ENCODE peak calls at places on chromosome 11, in nine cellular contexts. One of them, this sample, is unnamed.

GRCh38 chr11:66112041-66112491 is 42.0 kb downstream of the PACS1 start:
- DNase-seq in heart left ventricle: no peak
- DNase-seq in spleen: no peak
- DNase-seq in right lobe of liver: no peak
- DNase-seq in uterus: no peak
- DNase-seq in IMR-90: no peak
- DNase-seq in A549: peak
- DNase-seq in suprapubic skin: no peak
- DNase-seq in sigmoid colon: no peak
- DNase-seq in this sample: no peak

GRCh38 chr11:15654397-15654915 is 539.7 kb downstream of the INSC start:
- DNase-seq in heart left ventricle: no peak
- DNase-seq in sigmoid colon: no peak
- DNase-seq in IMR-90: no peak
- DNase-seq in suprapubic skin: no peak
- DNase-seq in uterus: no peak
- DNase-seq in spleen: no peak
- DNase-seq in right lobe of liver: no peak
- DNase-seq in A549: no peak
- DNase-seq in this sample: no peak

GRCh38 chr11:76669901-76670474 is 559 bp downstream of the LRRC32 start:
- DNase-seq in right lobe of liver: peak
- DNase-seq in heart left ventricle: peak
- DNase-seq in spleen: peak
- DNase-seq in sigmoid colon: peak
- DNase-seq in uterus: peak
- DNase-seq in A549: no peak
- DNase-seq in IMR-90: peak
- DNase-seq in suprapubic skin: no peak
- DNase-seq in this sample: peak

GRCh38 chr11:119055901-119056300 is 1.1 kb downstream of the HYOU1 start:
- DNase-seq in A549: peak
- DNase-seq in heart left ventricle: no peak
- DNase-seq in spleen: no peak
- DNase-seq in suprapubic skin: no peak
- DNase-seq in uterus: no peak
- DNase-seq in right lobe of liver: no peak
- DNase-seq in sigmoid colon: no peak
- DNase-seq in IMR-90: peak
- DNase-seq in this sample: no peak

GRCh38 chr11:78810489-78811090 is 235.9 kb upstream of the NARS2 start:
- DNase-seq in suprapubic skin: no peak
- DNase-seq in heart left ventricle: no peak
- DNase-seq in right lobe of liver: no peak
- DNase-seq in A549: no peak
- DNase-seq in sigmoid colon: peak
- DNase-seq in uterus: no peak
- DNase-seq in IMR-90: no peak
- DNase-seq in spleen: no peak
- DNase-seq in this sample: no peak

GRCh38 chr11:42890773-42891172 is 421.0 kb upstream of the API5 start:
- DNase-seq in A549: no peak
- DNase-seq in sigmoid colon: no peak
- DNase-seq in uterus: no peak
- DNase-seq in right lobe of liver: no peak
- DNase-seq in IMR-90: no peak
- DNase-seq in spleen: no peak
- DNase-seq in heart left ventricle: no peak
- DNase-seq in suprapubic skin: no peak
- DNase-seq in this sample: no peak

GRCh38 chr11:69401715-69402114 is 79.7 kb upstream of the LINC01488 start:
- DNase-seq in A549: no peak
- DNase-seq in heart left ventricle: no peak
- DNase-seq in spleen: no peak
- DNase-seq in suprapubic skin: no peak
- DNase-seq in right lobe of liver: no peak
- DNase-seq in sigmoid colon: no peak
- DNase-seq in uterus: no peak
- DNase-seq in IMR-90: no peak
- DNase-seq in this sample: no peak

GRCh38 chr11:7004482-7004881 is 15.7 kb downstream of the ZNF214 start:
- DNase-seq in sigmoid colon: no peak
- DNase-seq in heart left ventricle: no peak
- DNase-seq in spleen: no peak
- DNase-seq in uterus: no peak
- DNase-seq in IMR-90: peak
- DNase-seq in right lobe of liver: no peak
- DNase-seq in A549: peak
- DNase-seq in suprapubic skin: no peak
- DNase-seq in this sample: no peak

GRCh38 chr11:69297225-69297925 is 3.4 kb downstream of the MYEOV start:
- DNase-seq in sigmoid colon: peak
- DNase-seq in A549: peak
- DNase-seq in spleen: peak
- DNase-seq in IMR-90: peak
- DNase-seq in heart left ventricle: peak
- DNase-seq in right lobe of liver: peak
- DNase-seq in uterus: peak
- DNase-seq in suprapubic skin: peak
- DNase-seq in this sample: peak

GRCh38 chr11:12245091-12245490 is 132.3 kb upstream of the PARVA start:
- DNase-seq in heart left ventricle: no peak
- DNase-seq in IMR-90: no peak
- DNase-seq in uterus: no peak
- DNase-seq in sigmoid colon: peak
- DNase-seq in spleen: no peak
- DNase-seq in suprapubic skin: no peak
- DNase-seq in A549: no peak
- DNase-seq in right lobe of liver: no peak
- DNase-seq in this sample: no peak

GRCh38 chr11:28137832-28138231 is 29.6 kb downstream of the METTL15 start:
- DNase-seq in IMR-90: no peak
- DNase-seq in spleen: no peak
- DNase-seq in right lobe of liver: no peak
- DNase-seq in suprapubic skin: no peak
- DNase-seq in A549: no peak
- DNase-seq in sigmoid colon: no peak
- DNase-seq in heart left ventricle: no peak
- DNase-seq in uterus: no peak
- DNase-seq in this sample: no peak

GRCh38 chr11:8219257-8220021 is 44.2 kb downstream of the LMO1 start:
- DNase-seq in right lobe of liver: no peak
- DNase-seq in IMR-90: peak
- DNase-seq in sigmoid colon: no peak
- DNase-seq in heart left ventricle: peak
- DNase-seq in A549: peak
- DNase-seq in uterus: no peak
- DNase-seq in spleen: no peak
- DNase-seq in suprapubic skin: no peak
- DNase-seq in this sample: no peak

GRCh38 chr11:111718436-111719325 is 47.5 kb downstream of the PPP2R1B start:
- DNase-seq in uterus: no peak
- DNase-seq in right lobe of liver: no peak
- DNase-seq in heart left ventricle: no peak
- DNase-seq in sigmoid colon: peak
- DNase-seq in spleen: no peak
- DNase-seq in A549: peak
- DNase-seq in suprapubic skin: no peak
- DNase-seq in IMR-90: peak
- DNase-seq in this sample: no peak

GRCh38 chr11:75554258-75555022 is 7.6 kb upstream of the SERPINH1 start:
- DNase-seq in suprapubic skin: peak
- DNase-seq in A549: no peak
- DNase-seq in IMR-90: peak
- DNase-seq in right lobe of liver: peak
- DNase-seq in heart left ventricle: peak
- DNase-seq in spleen: no peak
- DNase-seq in sigmoid colon: peak
- DNase-seq in uterus: peak
- DNase-seq in this sample: peak

GRCh38 chr11:2390871-2391662 is 9.5 kb upstream of the TSSC4 start:
- DNase-seq in IMR-90: peak
- DNase-seq in suprapubic skin: no peak
- DNase-seq in uterus: peak
- DNase-seq in right lobe of liver: no peak
- DNase-seq in A549: peak
- DNase-seq in sigmoid colon: peak
- DNase-seq in heart left ventricle: peak
- DNase-seq in spleen: no peak
- DNase-seq in this sample: no peak

GRCh38 chr11:73142128-73142377 is at the start of gene FCHSD2:
- DNase-seq in A549: no peak
- DNase-seq in IMR-90: no peak
- DNase-seq in sigmoid colon: no peak
- DNase-seq in spleen: no peak
- DNase-seq in suprapubic skin: no peak
- DNase-seq in uterus: no peak
- DNase-seq in right lobe of liver: no peak
- DNase-seq in heart left ventricle: no peak
- DNase-seq in this sample: no peak
- H3K4me3 ChIP-seq in A549: peak
- H3K4me3 ChIP-seq in IMR-90: peak
- H3K4me3 ChIP-seq in sigmoid colon: peak
- H3K4me3 ChIP-seq in spleen: peak
- H3K4me3 ChIP-seq in suprapubic skin: peak
- H3K4me3 ChIP-seq in uterus: peak
- H3K4me3 ChIP-seq in right lobe of liver: peak
- H3K4me3 ChIP-seq in heart left ventricle: peak
- H3K4me3 ChIP-seq in this sample: peak

GRCh38 chr11:64225608-64226506 is at the start of the genes NUDT22 and TRPT1:
- DNase-seq in heart left ventricle: peak
- DNase-seq in suprapubic skin: peak
- DNase-seq in sigmoid colon: peak
- DNase-seq in right lobe of liver: peak
- DNase-seq in spleen: peak
- DNase-seq in IMR-90: peak
- DNase-seq in A549: peak
- DNase-seq in uterus: peak
- DNase-seq in this sample: peak
- TF ChIP-seq POLR2A in heart left ventricle: peak
- TF ChIP-seq POLR2A in suprapubic skin: peak
- TF ChIP-seq POLR2A in sigmoid colon: peak
- TF ChIP-seq POLR2A in right lobe of liver: peak
- TF ChIP-seq POLR2A in spleen: peak
- TF ChIP-seq POLR2A in IMR-90: peak
- TF ChIP-seq POLR2A in A549: peak
- TF ChIP-seq POLR2A in uterus: peak
- TF ChIP-seq POLR2A in this sample: no peak

DNA sequence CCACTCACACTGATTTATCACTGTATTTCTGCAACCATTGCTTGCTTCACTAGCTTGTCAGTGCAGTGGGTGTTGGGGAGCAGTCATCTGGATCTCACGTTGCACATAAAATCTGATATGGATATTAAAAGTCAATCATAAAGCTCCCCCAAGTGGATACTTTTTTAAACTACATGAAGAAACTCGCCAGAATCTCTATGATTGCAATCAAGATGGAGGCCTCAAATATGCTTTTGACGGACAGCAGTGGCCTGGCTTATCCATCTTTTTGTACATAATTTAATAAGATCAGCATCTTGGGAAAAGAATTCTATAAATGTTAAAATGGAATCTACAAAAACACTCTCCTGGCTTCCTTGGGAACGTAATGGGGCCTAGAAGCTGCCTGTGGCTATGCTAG is 137.7 kb downstream of the WT1 start:
- DNase-seq in A549: peak
- DNase-seq in spleen: no peak
- DNase-seq in right lobe of liver: no peak
- DNase-seq in suprapubic skin: no peak
- DNase-seq in sigmoid colon: no peak
- DNase-seq in uterus: no peak
- DNase-seq in IMR-90: peak
- DNase-seq in heart left ventricle: no peak
- DNase-seq in this sample: no peak
- TF ChIP-seq CTCF in A549: peak
- TF ChIP-seq CTCF in spleen: peak
- TF ChIP-seq CTCF in right lobe of liver: no peak
- TF ChIP-seq CTCF in suprapubic skin: peak
- TF ChIP-seq CTCF in sigmoid colon: no peak
- TF ChIP-seq CTCF in uterus: peak
- TF ChIP-seq CTCF in IMR-90: peak
- TF ChIP-seq CTCF in heart left ventricle: peak
- TF ChIP-seq CTCF in this sample: no peak

DNA sequence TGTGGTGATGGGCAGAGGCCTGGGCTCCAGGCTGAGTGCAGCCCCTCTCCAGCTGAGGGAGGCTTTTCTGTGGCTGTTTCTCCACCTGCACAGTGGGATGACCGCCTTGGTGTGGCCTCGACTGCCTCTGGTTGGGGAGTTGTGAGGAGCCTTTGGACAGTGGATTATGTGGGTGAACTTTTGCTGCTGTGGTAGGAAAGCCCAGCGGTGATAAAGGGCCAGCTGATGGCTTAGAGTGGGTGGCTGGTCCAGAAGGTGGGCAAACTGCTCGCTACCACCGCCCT is 1.4 kb upstream of the ESRRA start:
- DNase-seq in heart left ventricle: no peak
- DNase-seq in right lobe of liver: no peak
- DNase-seq in A549: no peak
- DNase-seq in spleen: no peak
- DNase-seq in IMR-90: no peak
- DNase-seq in suprapubic skin: no peak
- DNase-seq in uterus: no peak
- DNase-seq in sigmoid colon: peak
- DNase-seq in this sample: no peak
- H3K4me3 ChIP-seq in heart left ventricle: peak
- H3K4me3 ChIP-seq in right lobe of liver: peak
- H3K4me3 ChIP-seq in A549: peak
- H3K4me3 ChIP-seq in spleen: peak
- H3K4me3 ChIP-seq in IMR-90: no peak
- H3K4me3 ChIP-seq in suprapubic skin: peak
- H3K4me3 ChIP-seq in uterus: no peak
- H3K4me3 ChIP-seq in sigmoid colon: peak
- H3K4me3 ChIP-seq in this sample: no peak

This sample was measured in lower leg skin.